ENCODE peak calls at places on chromosome 6, in nine cellular contexts. Q, R, P, Y, H, D, B, I and M are unnamed samples.

GRCh38 chr6:54020311-54020710 is 90.9 kb upstream of the MLIP start:
- DNase-seq in I (no peak), H (no peak), R (no peak), D (no peak), Q (no peak), B (no peak), Y (no peak), P (no peak), M (no peak)

GRCh38 chr6:148500402-148500801 is 157.8 kb downstream of the SASH1 start:
- DNase-seq in I (no peak), Q (no peak), D (no peak), B (no peak), R (no peak), H (no peak), Y (no peak), P (no peak), M (no peak)

GRCh38 chr6:131281471-131282270 is 146.4 kb downstream of the AKAP7 start:
- DNase-seq in B (no peak), I (no peak), P (peak; percentile 90), Y (no peak), D (no peak), R (peak; percentile 19), H (no peak), Q (no peak), M (peak; percentile 6)

GRCh38 chr6:114747995-114748625 is 405.3 kb upstream of the HS3ST5 start:
- DNase-seq in B (peak; percentile 75), Y (no peak), R (no peak), D (peak; percentile 77), H (peak; percentile 11), I (peak; percentile 16), Q (no peak), P (no peak), M (peak; percentile 70)

GRCh38 chr6:36929607-36930006 is 24.9 kb upstream of the PI16 start:
- DNase-seq in R (no peak), I (no peak), H (no peak), D (no peak), Y (no peak), B (no peak), P (no peak), Q (no peak), M (no peak)

GRCh38 chr6:169157474-169158181 is 96.0 kb downstream of the THBS2 start:
- DNase-seq in H (no peak), Q (no peak), Y (no peak), R (no peak), D (no peak), B (peak; percentile 43), I (no peak), P (no peak), M (no peak)

GRCh38 chr6:144364727-144365126 is 79.6 kb downstream of the UTRN start:
- DNase-seq in I (no peak), R (no peak), Y (no peak), P (no peak), Q (no peak), H (no peak), B (no peak), D (no peak), M (no peak)

GRCh38 chr6:106519460-106520394 is 109.6 kb downstream of the RTN4IP1 start:
- DNase-seq in R (no peak), Y (no peak), P (peak; percentile 91), H (no peak), Q (no peak), I (peak; percentile 42), D (no peak), B (peak; percentile 34), M (peak; percentile 73)

GRCh38 chr6:91572855-91573254 is 986.0 kb upstream of the MAP3K7 start:
- DNase-seq in D (no peak), H (no peak), Y (no peak), P (no peak), B (no peak), I (no peak), R (no peak), Q (no peak), M (no peak)

GRCh38 chr6:39786636-39787035 is 5.5 kb upstream of the DAAM2 start:
- DNase-seq in R (no peak), P (no peak), Q (no peak), H (no peak), B (no peak), Y (no peak), D (no peak), I (no peak), M (no peak)

GRCh38 chr6:138765896-138766487 is 7.6 kb upstream of the CCDC28A start:
- DNase-seq in P (no peak), B (peak; percentile 49), Q (no peak), H (no peak), R (no peak), I (peak; percentile 29), Y (no peak), D (no peak), M (peak; percentile 67)

GRCh38 chr6:23081701-23082100 is 512.3 kb downstream of the HDGFL1 start:
- DNase-seq in P (no peak), Q (no peak), I (no peak), B (no peak), Y (no peak), R (no peak), H (no peak), D (no peak), M (no peak)
- TF ChIP-seq CTCF in P (no peak), Q (no peak), I (no peak), B (no peak), Y (no peak), R (no peak), H (no peak), D (peak; percentile 44), M (no peak)

GRCh38 chr6:132504757-132505156 is 8.2 kb downstream of the STX7 start:
- DNase-seq in Q (no peak), H (no peak), D (no peak), Y (no peak), R (no peak), B (no peak), I (no peak), P (no peak), M (no peak)

GRCh38 chr6:132506869-132507813 is 5.8 kb downstream of the STX7 start:
- DNase-seq in R (no peak), Q (no peak), H (no peak), P (no peak), I (no peak), B (peak; percentile 20), D (no peak), Y (no peak), M (no peak)

GRCh38 chr6:132506461-132506860 is 6.5 kb downstream of the STX7 start:
- DNase-seq in B (no peak), Y (no peak), D (no peak), I (no peak), H (no peak), P (no peak), Q (no peak), R (no peak), M (no peak)

GRCh38 chr6:132499757-132500156 is 13.2 kb downstream of the STX7 start:
- DNase-seq in D (no peak), B (no peak), R (no peak), H (no peak), P (no peak), Y (no peak), I (no peak), Q (no peak), M (no peak)

DNA sequence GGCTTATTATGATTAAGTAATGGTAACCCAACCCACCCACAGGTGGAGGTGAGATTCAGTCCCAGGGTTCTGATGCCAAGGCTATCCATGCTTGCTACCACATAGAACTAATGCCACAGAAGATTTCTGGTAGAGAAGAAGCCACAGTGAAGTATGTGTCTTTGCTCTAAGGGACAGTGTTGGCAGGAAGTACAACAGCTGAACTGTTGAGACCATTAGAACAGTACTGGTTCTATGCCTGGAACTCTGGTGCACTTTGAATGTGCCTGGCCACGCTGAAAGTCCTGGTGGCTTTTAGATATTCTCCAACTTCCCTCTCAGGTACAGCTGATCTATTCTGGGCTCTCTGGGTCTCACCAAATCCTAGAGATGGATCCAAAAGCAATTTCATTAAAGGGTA is 7.8 kb downstream of the STX7 start:
- DNase-seq in B (no peak), H (no peak), D (no peak), R (no peak), Q (no peak), Y (no peak), I (no peak), P (no peak), M (no peak)
- H3K4me1 ChIP-seq in B (peaks cover 13% of the 10 kb centered on the region), H (no peaks in the 10 kb centered on the region), D (no peaks in the 10 kb centered on the region), R (peaks cover 67% of the 10 kb centered on the region), Q (peaks cover 8% of the 10 kb centered on the region), Y (peaks cover 11% of the 10 kb centered on the region), I (no peaks in the 10 kb centered on the region), P (no peaks in the 10 kb centered on the region), M (no peaks in the 10 kb centered on the region)

GRCh38 chr6:15253107-15254073 is 7.5 kb downstream of the JARID2 start:
- DNase-seq in I (no peak), Q (no peak), D (no peak), H (no peak), B (no peak), P (no peak), Y (no peak), R (no peak), M (no peak)
- H3K4me3 ChIP-seq in I (no peak overlapping the region), Q (no peak overlapping the region), D (no peak overlapping the region), H (no peak overlapping the region), B (no peak overlapping the region), P (no peak overlapping the region), Y (no peak overlapping the region), R (peak overlapping the region; percentile 1), M (no peak overlapping the region)

DNA sequence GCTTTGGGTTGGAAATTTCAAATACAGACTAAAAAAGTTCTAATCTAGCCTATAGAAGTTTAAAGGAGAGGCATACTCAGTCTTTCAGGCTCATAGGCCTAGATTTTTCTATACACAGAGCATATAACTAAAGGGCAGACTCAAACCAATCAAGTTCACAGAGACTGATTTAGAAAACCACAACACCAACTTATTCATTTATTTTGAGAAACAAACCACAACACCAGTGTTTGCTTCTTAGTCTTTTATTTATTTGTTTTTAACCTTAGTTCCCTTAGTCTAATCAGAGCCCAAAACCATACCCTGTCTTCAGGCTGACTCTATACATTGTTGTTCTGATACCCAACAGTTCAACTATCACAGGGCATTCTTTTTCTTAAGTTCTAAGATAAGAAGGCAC is 103.7 kb downstream of the REV3L start:
- DNase-seq in P (no peak), Q (no peak), R (no peak), B (no peak), I (no peak), D (no peak), Y (no peak), H (no peak), M (no peak)
- TF ChIP-seq CTCF in P (no peak), Q (no peak), R (no peak), B (no peak), I (no peak), D (no peak), Y (no peak), H (no peak), M (no peak)

DNA sequence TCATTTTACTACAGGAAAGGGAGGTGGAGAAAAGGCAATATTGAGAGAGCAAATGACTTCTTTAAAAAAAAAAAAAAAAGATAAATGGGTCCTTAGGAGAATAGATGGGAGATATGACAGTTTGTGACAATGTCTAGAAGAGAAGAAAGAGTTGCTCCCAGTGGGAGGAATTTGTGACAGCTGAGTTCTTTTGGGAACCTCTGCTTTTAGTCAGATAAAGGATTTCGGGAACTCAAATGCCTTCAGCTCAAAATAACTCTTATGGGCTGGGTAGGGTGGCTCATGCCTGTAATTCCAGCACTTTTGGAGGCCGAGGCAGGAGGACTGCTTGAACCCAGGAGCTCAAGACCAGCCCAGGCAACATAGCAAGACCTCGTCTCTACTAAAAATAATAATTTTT is 13.1 kb downstream of the TPD52L1 start:
- DNase-seq in B (no peak), Y (no peak), Q (no peak), D (no peak), I (no peak), R (no peak), P (no peak), H (no peak), M (no peak)
- H3K4me1 ChIP-seq in B (no peaks in the 10 kb centered on the region), Y (peaks cover 3% of the 10 kb centered on the region), Q (peaks cover 23% of the 10 kb centered on the region), D (no peaks in the 10 kb centered on the region), I (no peaks in the 10 kb centered on the region), R (peaks cover 4% of the 10 kb centered on the region), P (no peaks in the 10 kb centered on the region), H (no peaks in the 10 kb centered on the region), M (no peaks in the 10 kb centered on the region)